ENCODE peak calls at places on chromosomes 12 and 14, in ten cellular contexts. F, U, K, Q, H, G, Y, Z, J and V are unnamed samples.
A peak's percentile ranks its signal among the peaks of the same experiment; 100 is the strongest.

GRCh38 chr14:72471346-72471745 is 422.6 kb downstream of the DPF3 start:
- DNase-seq in K (no peak), G (no peak), F (no peak), Y (peak; percentile 47), U (no peak), Z (no peak), H (no peak), J (no peak), Q (no peak), V (no peak)

GRCh38 chr12:113974006-113974405 is 7.9 kb upstream of the RBM19 start:
- DNase-seq in K (no peak), Y (no peak), G (no peak), J (no peak), H (no peak), Q (no peak), F (no peak), U (no peak), Z (no peak), V (no peak)

GRCh38 chr12:123057505-123058265 is 77.2 kb downstream of the ARL6IP4 start:
- DNase-seq in Q (no peak), U (no peak), J (no peak), K (no peak), G (no peak), Y (peak; percentile 37), H (no peak), F (peak; percentile 83), Z (no peak), V (no peak)

GRCh38 chr12:53866727-53867126 is 71.9 kb upstream of the HOXC13 start:
- DNase-seq in G (no peak), Y (no peak), U (no peak), Z (no peak), Q (no peak), K (no peak), H (no peak), F (no peak), J (no peak), V (no peak)

GRCh38 chr14:73810478-73811163 is 41.0 kb upstream of the PTGR2 start:
- DNase-seq in G (no peak), Y (no peak), Z (no peak), K (no peak), Q (no peak), H (no peak), F (no peak), U (no peak), J (no peak), V (no peak)

GRCh38 chr12:71019282-71019831 is 98.8 kb upstream of the PTPRR start:
- DNase-seq in H (no peak), Q (no peak), U (no peak), F (no peak), K (no peak), Z (no peak), Y (no peak), J (no peak), G (no peak), V (no peak)

GRCh38 chr14:66000771-66001170 is 485.4 kb upstream of the CCDC196 start:
- DNase-seq in Y (no peak), U (no peak), J (no peak), Z (no peak), H (no peak), F (no peak), G (no peak), K (no peak), Q (no peak), V (no peak)

GRCh38 chr12:51011960-51012359 is 14.2 kb downstream of the SLC11A2 start:
- DNase-seq in G (no peak), H (no peak), Z (no peak), J (no peak), K (no peak), Q (no peak), U (no peak), Y (peak; percentile 22), F (peak; percentile 55), V (no peak)

GRCh38 chr12:19946549-19946948 is 421.8 kb upstream of the PDE3A start:
- DNase-seq in G (no peak), Y (peak; percentile 99), K (no peak), H (peak; percentile 94), J (peak; percentile 82), Q (peak; percentile 93), Z (no peak), F (no peak), U (peak; percentile 5), V (no peak)

GRCh38 chr14:45034730-45035129 is 49.2 kb upstream of the PRPF39 start:
- DNase-seq in K (no peak), G (no peak), H (no peak), F (no peak), Y (no peak), J (no peak), Z (no peak), Q (no peak), U (no peak), V (no peak)

GRCh38 chr14:64536488-64537245 is 3.9 kb upstream of the HSPA2 start:
- DNase-seq in J (peak; percentile 39), K (no peak), G (no peak), Y (peak; percentile 80), Q (peak; percentile 40), F (no peak), U (no peak), H (peak; percentile 45), Z (no peak), V (no peak)

GRCh38 chr12:83451189-83451588 is 764.5 kb downstream of the TMTC2 start:
- DNase-seq in Z (no peak), J (no peak), Q (no peak), F (no peak), K (no peak), U (no peak), Y (no peak), G (no peak), H (no peak), V (no peak)

GRCh38 chr12:14367097-14367661 is 1.7 kb downstream of the ATF7IP start:
- DNase-seq in Z (no peak), Q (peak; percentile 60), Y (peak; percentile 59), K (no peak), J (peak; percentile 19), H (no peak), G (peak; percentile 26), F (no peak), U (no peak), V (no peak)

GRCh38 chr12:12987421-12987820 is 12.6 kb downstream of the HEBP1 start:
- DNase-seq in J (no peak), H (no peak), K (no peak), F (no peak), Y (no peak), Q (no peak), Z (no peak), U (no peak), G (no peak), V (no peak)

GRCh38 chr12:12984119-12984518 is 15.9 kb downstream of the HEBP1 start:
- DNase-seq in Q (no peak), F (no peak), H (no peak), Y (no peak), K (no peak), U (no peak), Z (no peak), J (no peak), G (no peak), V (no peak)

GRCh38 chr12:12986775-12987332 is 13.2 kb downstream of the HEBP1 start:
- DNase-seq in K (no peak), H (no peak), F (no peak), Y (no peak), Q (no peak), J (no peak), G (no peak), U (no peak), Z (no peak), V (no peak)

GRCh38 chr12:12983420-12984035 is 16.5 kb downstream of the HEBP1 start:
- DNase-seq in H (no peak), J (peak; percentile 73), Q (peak; percentile 81), U (no peak), G (peak; percentile 38), K (no peak), F (no peak), Y (peak; percentile 50), Z (no peak), V (no peak)

GRCh38 chr12:12985817-12986408 is 14.2 kb downstream of the HEBP1 start:
- DNase-seq in U (no peak), J (peak; percentile 59), H (no peak), G (no peak), F (no peak), Q (peak; percentile 45), Y (peak; percentile 15), Z (no peak), K (no peak), V (no peak)
- TF ChIP-seq CTCF in U (peak; percentile 66), J (peak; percentile 36), H (peak; percentile 58), G (peak; percentile 56), F (peak; percentile 49), Q (peak; percentile 69), Y (peak; percentile 65), Z (peak; percentile 12), K (peak; percentile 45), V (no peak)

GRCh38 chr12:18145924-18146323 is 55.9 kb upstream of the RERGL start:
- DNase-seq in G (no peak), K (no peak), Q (peak; percentile 70), H (no peak), Z (no peak), F (no peak), Y (no peak), U (no peak), J (no peak), V (no peak)
- H3K4me3 ChIP-seq in G (no peak overlapping the region), K (no peak overlapping the region), Q (no peak overlapping the region), H (no peak overlapping the region), Z (no peak overlapping the region), F (no peak overlapping the region), Y (no peak overlapping the region), U (no peak overlapping the region), J (no peak overlapping the region), V (no peak overlapping the region)

GRCh38 chr12:126617312-126617711 is 1552.1 kb downstream of the AACS start:
- DNase-seq in Y (no peak), Q (no peak), Z (no peak), K (no peak), G (peak; percentile 7), J (peak; percentile 11), H (no peak), F (no peak), U (no peak), V (no peak)
- TF ChIP-seq CTCF in Y (peak; percentile 6), Q (no peak), Z (no peak), K (no peak), G (peak; percentile 62), J (no peak), H (no peak), F (peak; percentile 20), U (peak; percentile 72), V (no peak)

GRCh38 chr14:104975481-104976197 is 2.5 kb downstream of the AHNAK2 start:
- DNase-seq in K (peak; percentile 59), U (no peak), J (peak; percentile 49), G (no peak), Q (no peak), Y (no peak), F (peak; percentile 49), H (no peak), Z (no peak), V (no peak)

GRCh38 chr14:104977681-104978647 is at the start of gene AHNAK2:
- DNase-seq in J (peak; percentile 82), H (no peak), Y (peak; percentile 76), F (peak; percentile 85), K (no peak), G (no peak), U (no peak), Z (peak; percentile 74), Q (peak; percentile 80), V (peak; percentile 92)

GRCh38 chr14:104978774-104979691 is 859 bp upstream of the AHNAK2 start:
- DNase-seq in H (no peak), K (no peak), J (no peak), Y (no peak), F (peak; percentile 47), G (no peak), U (no peak), Z (no peak), Q (no peak), V (no peak)

GRCh38 chr14:104976198-104977007 is 1.8 kb downstream of the AHNAK2 start:
- DNase-seq in Y (peak; percentile 56), U (no peak), G (peak; percentile 42), Q (peak; percentile 87), J (peak; percentile 90), F (peak; percentile 91), K (peak; percentile 94), Z (peak; percentile 79), H (no peak), V (peak; percentile 97)

GRCh38 chr14:104977008-104977680 is 1.0 kb downstream of the AHNAK2 start:
- DNase-seq in G (no peak), Q (no peak), U (no peak), Z (no peak), Y (no peak), H (no peak), J (peak; percentile 61), K (no peak), F (peak; percentile 47), V (peak; percentile 87)
- H3K4me3 ChIP-seq in G (no peak overlapping the region), Q (peak overlapping the region; percentile 49), U (peak overlapping the region; percentile 79), Z (peak overlapping the region; percentile 33), Y (peak overlapping the region; percentile 57), H (peak overlapping the region; percentile 62), J (peak overlapping the region; percentile 63), K (peak overlapping the region; percentile 48), F (peak overlapping the region; percentile 55), V (peak overlapping the region; percentile 30)